ENCODE peak calls at places on chromosomes 13 and 19, in ten cellular contexts. Z is sigmoid colon, P is GM12878, W is IMR-90, Q is colonic mucosa, E is ascending aorta, Y is brain microvascular endothelial cell, V is psoas muscle, F is keratinocyte, J is heart left ventricle. K is an unnamed sample.

GRCh38 chr13:108981407-108981806 is 352.0 kb downstream of the MYO16 start:
- DNase-seq in Z (no peak), P (no peak), W (no peak), Q (no peak), E (no peak), Y (no peak), V (no peak), F (no peak), J (no peak), K (no peak)

GRCh38 chr19:50762554-50762953 is 7.7 kb upstream of the GPR32 start:
- DNase-seq in Z (no peak), P (no peak), W (no peak), Q (no peak), E (no peak), Y (no peak), V (no peak), F (no peak), J (no peak), K (no peak)

GRCh38 chr13:112962911-112963625 is 5.9 kb upstream of the MCF2L start:
- DNase-seq in Z (peak), P (no peak), W (no peak), Q (no peak), E (no peak), Y (no peak), V (peak), F (no peak), J (no peak), K (no peak)

GRCh38 chr13:62704795-62705329 is 1289.2 kb upstream of the PCDH20 start:
- DNase-seq in Z (no peak), P (no peak), W (no peak), Q (no peak), E (no peak), Y (no peak), V (no peak), F (no peak), J (no peak), K (no peak)

GRCh38 chr19:49850487-49851342 is at the start of gene PTOV1:
- DNase-seq in Z (peak), P (peak), W (peak), Q (peak), E (peak), Y (peak), V (peak), F (no peak), J (peak), K (peak)

GRCh38 chr13:87124785-87125074 is 546.4 kb upstream of the SLITRK5 start:
- DNase-seq in Z (no peak), P (no peak), W (no peak), Q (no peak), E (no peak), Y (no peak), V (no peak), F (no peak), J (no peak), K (no peak)

GRCh38 chr19:4553092-4553695 is 6.3 kb downstream of the SEMA6B start:
- DNase-seq in Z (no peak), P (no peak), W (no peak), Q (no peak), E (no peak), Y (no peak), V (no peak), F (no peak), J (no peak), K (no peak)

GRCh38 chr13:27283906-27284523 is 13.4 kb downstream of the RASL11A start:
- DNase-seq in Z (no peak), P (no peak), W (no peak), Q (peak), E (no peak), Y (no peak), V (no peak), F (no peak), J (no peak), K (no peak)

GRCh38 chr13:33033361-33033812 is 17.2 kb downstream of the KL start:
- DNase-seq in Z (peak), P (no peak), W (no peak), Q (no peak), E (no peak), Y (no peak), V (no peak), F (no peak), J (no peak), K (no peak)

GRCh38 chr19:6393982-6394412 is 1.0 kb upstream of the GTF2F1 start:
- DNase-seq in Z (no peak), P (peak), W (no peak), Q (no peak), E (no peak), Y (no peak), V (no peak), F (no peak), J (no peak), K (no peak)

GRCh38 chr19:44587863-44588752 is 25.3 kb upstream of the IGSF23 start:
- DNase-seq in Z (no peak), P (no peak), W (peak), Q (no peak), E (no peak), Y (peak), V (no peak), F (peak), J (no peak), K (peak)

GRCh38 chr19:52231154-52231565 is 38.2 kb upstream of the ZNF766 start:
- DNase-seq in Z (no peak), P (no peak), W (peak), Q (no peak), E (no peak), Y (peak), V (no peak), F (peak), J (no peak), K (peak)

GRCh38 chr19:32749361-32749760 is 29.8 kb downstream of the TDRD12 start:
- DNase-seq in Z (no peak), P (no peak), W (no peak), Q (no peak), E (no peak), Y (no peak), V (no peak), F (no peak), J (no peak), K (no peak)

GRCh38 chr13:99320693-99321481 is 13.7 kb upstream of the GPR183 start:
- DNase-seq in Z (no peak), P (no peak), W (peak), Q (no peak), E (no peak), Y (peak), V (no peak), F (no peak), J (no peak), K (no peak)

GRCh38 chr19:12126707-12127106 is 13.4 kb downstream of the ZNF20 start:
- DNase-seq in Z (no peak), P (no peak), W (peak), Q (peak), E (no peak), Y (peak), V (no peak), F (no peak), J (no peak), K (no peak)

GRCh38 chr19:926595-927043 is 784 bp downstream of the ARID3A start:
- DNase-seq in Z (no peak), P (no peak), W (no peak), Q (peak), E (peak), Y (peak), V (peak), F (no peak), J (peak), K (no peak)

GRCh38 chr19:10334340-10335148 is 1.2 kb upstream of the RAVER1 start:
- DNase-seq in Z (peak), P (no peak), W (peak), Q (peak), E (peak), Y (peak), V (peak), F (peak), J (peak), K (peak)

GRCh38 chr13:67299072-67299635 is 69.0 kb upstream of the PCDH9 start:
- DNase-seq in Z (no peak), P (no peak), W (peak), Q (no peak), E (no peak), Y (peak), V (no peak), F (no peak), J (no peak), K (peak)

GRCh38 chr19:9354651-9355050 is 8.2 kb upstream of the ZNF177 start:
- DNase-seq in Z (no peak), P (no peak), W (no peak), Q (no peak), E (no peak), Y (no peak), V (no peak), F (no peak), J (no peak), K (no peak)

GRCh38 chr19:2059422-2060201 is 8.6 kb upstream of the MKNK2 start:
- DNase-seq in Z (peak), P (no peak), W (peak), Q (peak), E (peak), Y (peak), V (peak), F (no peak), J (peak), K (no peak)

GRCh38 chr13:111492958-111493357 is 172.5 kb downstream of the TEX29 start:
- DNase-seq in Z (no peak), P (no peak), W (no peak), Q (no peak), E (no peak), Y (no peak), V (no peak), F (no peak), J (no peak), K (no peak)

GRCh38 chr13:50678464-50679162 is 164.9 kb downstream of the DLEU7 start:
- DNase-seq in Z (no peak), P (no peak), W (peak), Q (no peak), E (no peak), Y (peak), V (no peak), F (no peak), J (no peak), K (peak)

GRCh38 chr19:30664358-30665058 is 292.3 kb downstream of the ZNF536 start:
- DNase-seq in Z (no peak), P (no peak), W (peak), Q (no peak), E (peak), Y (peak), V (no peak), F (no peak), J (no peak), K (peak)

GRCh38 chr13:35557475-35557874 is 81.0 kb upstream of the MAB21L1 start:
- DNase-seq in Z (no peak), P (no peak), W (no peak), Q (no peak), E (no peak), Y (no peak), V (no peak), F (no peak), J (no peak), K (no peak)

GRCh38 chr13:99969934-99970760 is 1.4 kb downstream of the ZIC5 start:
- DNase-seq in Z (no peak), P (no peak), W (no peak), Q (peak), E (no peak), Y (no peak), V (no peak), F (no peak), J (no peak), K (no peak)

GRCh38 chr13:110102053-110102452 is 204.9 kb downstream of the COL4A1 start:
- DNase-seq in Z (no peak), P (no peak), W (no peak), Q (no peak), E (no peak), Y (no peak), V (no peak), F (no peak), J (no peak), K (no peak)

GRCh38 chr13:25771208-25771607 is 280.6 kb downstream of the SHISA2 start:
- DNase-seq in Z (no peak), P (no peak), W (no peak), Q (no peak), E (no peak), Y (peak), V (no peak), F (peak), J (no peak), K (peak)

GRCh38 chr19:39166571-39167391 is 30.0 kb upstream of the NCCRP1 start:
- DNase-seq in Z (peak), P (no peak), W (no peak), Q (peak), E (no peak), Y (no peak), V (no peak), F (no peak), J (peak), K (no peak)

GRCh38 chr19:17866312-17867012 is 5.3 kb upstream of the SLC5A5 start:
- DNase-seq in Z (no peak), P (no peak), W (no peak), Q (no peak), E (no peak), Y (no peak), V (no peak), F (no peak), J (no peak), K (no peak)

GRCh38 chr19:9498183-9498902 is at the start of gene ZNF560:
- DNase-seq in Z (no peak), P (no peak), W (peak), Q (no peak), E (no peak), Y (peak), V (no peak), F (no peak), J (no peak), K (no peak)

GRCh38 chr13:52950436-52950960 is 78.1 kb upstream of the OLFM4 start:
- DNase-seq in Z (no peak), P (no peak), W (no peak), Q (no peak), E (no peak), Y (no peak), V (no peak), F (no peak), J (no peak), K (no peak)

GRCh38 chr13:96444676-96445075 is 354.8 kb downstream of the HS6ST3 start:
- DNase-seq in Z (no peak), P (no peak), W (no peak), Q (no peak), E (no peak), Y (no peak), V (no peak), F (no peak), J (no peak), K (no peak)

GRCh38 chr19:2381151-2381822 is 21.2 kb downstream of the TMPRSS9 start:
- DNase-seq in Z (no peak), P (no peak), W (peak), Q (no peak), E (no peak), Y (no peak), V (no peak), F (no peak), J (no peak), K (no peak)

GRCh38 chr19:18996351-18996750 is 37.0 kb downstream of the SUGP2 start:
- DNase-seq in Z (no peak), P (no peak), W (no peak), Q (no peak), E (no peak), Y (no peak), V (no peak), F (no peak), J (no peak), K (no peak)
- H3K27ac ChIP-seq in Z (no peak), P (no peak), W (peak), Q (no peak), E (no peak), Y (no peak), V (no peak), F (no peak), J (no peak), K (no peak)

GRCh38 chr13:30881191-30881651 is 24.9 kb upstream of the MEDAG start:
- DNase-seq in Z (no peak), P (no peak), W (no peak), Q (no peak), E (peak), Y (no peak), V (peak), F (no peak), J (no peak), K (no peak)
- H3K27ac ChIP-seq in Z (peak), P (no peak), W (peak), Q (peak), E (peak), Y (peak), V (no peak), F (no peak), J (peak), K (no peak)

GRCh38 chr19:7924241-7924640 is 1.7 kb downstream of the CTXN1 start:
- DNase-seq in Z (no peak), P (no peak), W (no peak), Q (no peak), E (no peak), Y (no peak), V (no peak), F (no peak), J (no peak), K (no peak)
- H3K27ac ChIP-seq in Z (peak), P (no peak), W (no peak), Q (no peak), E (no peak), Y (no peak), V (no peak), F (no peak), J (no peak), K (no peak)

GRCh38 chr19:29662278-29662603 is 3.0 kb upstream of the PLEKHF1 start:
- DNase-seq in Z (no peak), P (no peak), W (no peak), Q (no peak), E (no peak), Y (no peak), V (no peak), F (no peak), J (no peak), K (no peak)
- H3K27ac ChIP-seq in Z (peak), P (no peak), W (peak), Q (peak), E (peak), Y (peak), V (peak), F (peak), J (peak), K (peak)

DNA sequence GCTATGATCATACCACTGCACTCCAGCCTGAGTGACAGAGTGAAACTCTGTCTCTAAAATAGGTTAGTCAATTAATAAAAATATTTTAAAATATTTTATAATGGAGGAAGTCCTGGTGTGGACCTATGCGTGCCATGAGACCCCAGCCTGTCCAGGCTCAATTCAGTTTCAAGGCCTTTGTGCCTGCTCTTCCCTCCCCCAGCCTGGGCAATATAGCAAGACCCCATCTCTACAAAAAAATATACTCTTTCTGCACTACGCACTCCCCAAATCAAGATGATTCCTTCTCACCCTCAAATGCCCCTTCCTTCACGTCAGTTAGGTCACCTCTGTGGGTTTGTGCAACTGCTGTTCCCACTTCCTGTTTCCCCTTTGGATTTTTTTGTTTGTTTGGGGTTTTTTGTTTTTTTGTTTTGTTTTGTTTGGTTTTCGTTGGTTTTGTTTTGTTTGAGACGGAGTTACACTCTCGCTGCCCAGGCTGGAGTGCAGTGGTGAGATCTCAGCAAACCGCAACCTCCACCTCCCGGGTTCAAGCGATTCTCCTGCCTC is 1.4 kb upstream of the HSH2D start:
- DNase-seq in Z (no peak), P (no peak), W (no peak), Q (no peak), E (no peak), Y (no peak), V (no peak), F (no peak), J (no peak), K (no peak)
- H3K27ac ChIP-seq in Z (no peak), P (peak), W (no peak), Q (no peak), E (no peak), Y (no peak), V (no peak), F (no peak), J (no peak), K (no peak)

GRCh38 chr19:46413262-46414031 is at the start of gene CCDC8:
- DNase-seq in Z (peak), P (no peak), W (peak), Q (peak), E (peak), Y (peak), V (peak), F (no peak), J (peak), K (peak)
- H3K27ac ChIP-seq in Z (peak), P (no peak), W (peak), Q (no peak), E (peak), Y (peak), V (peak), F (peak), J (peak), K (peak)

K was measured in epithelial cell of prostate.